ENCODE peak calls at places on chromosome 7, in ten cellular contexts. P is Daoy, A is GM10248, N is astrocyte of the hippocampus, B is non-pigmented ciliary epithelial cell, W is NCI-H2171 treated with DMSO at 0.1 percent for 48 hours, Z is GM13976, R is astrocyte, J is hippocampal formation, X is KBM-7. S is an unnamed sample.
A peak's percentile ranks its signal among the peaks of the same experiment; 100 is the strongest.

GRCh38 chr7:77830649-77831355 is 32.2 kb downstream of the PHTF2 start:
- DNase-seq in P (no peak), A (no peak), N (no peak), B (no peak), W (no peak), Z (no peak), R (no peak), J (no peak), X (no peak), S (no peak)

GRCh38 chr7:47202146-47202768 is 379.7 kb downstream of the TNS3 start:
- DNase-seq in P (no peak), A (no peak), N (peak; percentile 9), B (no peak), W (no peak), Z (no peak), R (no peak), J (no peak), X (no peak), S (no peak)

GRCh38 chr7:128022631-128023532 is 8.4 kb downstream of the LRRC4 start:
- DNase-seq in P (peak; percentile 77), A (no peak), N (peak; percentile 66), B (no peak), W (no peak), Z (no peak), R (peak; percentile 80), J (no peak), X (peak; percentile 57), S (no peak)

GRCh38 chr7:86469680-86470295 is 173.9 kb upstream of the GRM3 start:
- DNase-seq in P (peak; percentile 50), A (peak; percentile 43), N (peak; percentile 79), B (peak; percentile 14), W (peak; percentile 64), Z (peak; percentile 41), R (peak; percentile 49), J (peak; percentile 19), X (peak; percentile 73), S (peak; percentile 34)

GRCh38 chr7:52648903-52649302 is 386.5 kb upstream of the POM121L12 start:
- DNase-seq in P (no peak), A (no peak), N (peak; percentile 33), B (peak; percentile 32), W (no peak), Z (no peak), R (peak; percentile 79), J (no peak), X (no peak), S (peak; percentile 5)

GRCh38 chr7:20541615-20542349 is 73.7 kb upstream of the ABCB5 start:
- DNase-seq in P (no peak), A (no peak), N (no peak), B (no peak), W (peak; percentile 4), Z (no peak), R (no peak), J (no peak), X (peak; percentile 22), S (no peak)

GRCh38 chr7:2499719-2500430 is 19.7 kb upstream of the LFNG start:
- DNase-seq in P (no peak), A (no peak), N (no peak), B (no peak), W (no peak), Z (no peak), R (no peak), J (no peak), X (no peak), S (no peak)

GRCh38 chr7:95545007-95545615 is 51.2 kb downstream of the PDK4 start:
- DNase-seq in P (peak; percentile 36), A (no peak), N (peak; percentile 81), B (peak; percentile 26), W (no peak), Z (no peak), R (peak; percentile 47), J (peak; percentile 81), X (peak; percentile 7), S (peak; percentile 20)

GRCh38 chr7:70132802-70133201 is 534.5 kb downstream of the AUTS2 start:
- DNase-seq in P (peak; percentile 19), A (no peak), N (peak; percentile 11), B (no peak), W (peak; percentile 79), Z (no peak), R (peak; percentile 4), J (no peak), X (no peak), S (no peak)

GRCh38 chr7:92715963-92716362 is 120.4 kb downstream of the CDK6 start:
- DNase-seq in P (no peak), A (no peak), N (no peak), B (no peak), W (no peak), Z (no peak), R (no peak), J (no peak), X (no peak), S (no peak)

GRCh38 chr7:2661602-2662272 is 26.3 kb upstream of the AMZ1 start:
- DNase-seq in P (no peak), A (no peak), N (no peak), B (no peak), W (no peak), Z (no peak), R (no peak), J (no peak), X (no peak), S (no peak)

GRCh38 chr7:133705596-133705995 is 421.5 kb upstream of the LRGUK start:
- DNase-seq in P (peak; percentile 83), A (no peak), N (peak; percentile 44), B (peak; percentile 78), W (no peak), Z (no peak), R (peak; percentile 88), J (no peak), X (no peak), S (peak; percentile 63)

GRCh38 chr7:46725838-46726237 is 804.8 kb upstream of the IGFBP3 start:
- DNase-seq in P (no peak), A (no peak), N (peak; percentile 12), B (no peak), W (no peak), Z (no peak), R (no peak), J (no peak), X (no peak), S (peak; percentile 10)

GRCh38 chr7:125492521-125492920 is 562.9 kb upstream of the POT1 start:
- DNase-seq in P (no peak), A (no peak), N (no peak), B (no peak), W (no peak), Z (no peak), R (no peak), J (no peak), X (no peak), S (no peak)

GRCh38 chr7:141593134-141593533 is 41.9 kb downstream of the AGK start:
- DNase-seq in P (peak; percentile 37), A (no peak), N (peak; percentile 14), B (peak; percentile 91), W (peak; percentile 11), Z (no peak), R (peak; percentile 77), J (peak; percentile 24), X (no peak), S (no peak)

GRCh38 chr7:84200859-84201258 is 6.3 kb upstream of the SEMA3A start:
- DNase-seq in P (peak; percentile 23), A (no peak), N (peak; percentile 29), B (peak; percentile 55), W (peak; percentile 86), Z (no peak), R (peak; percentile 60), J (peak; percentile 8), X (no peak), S (no peak)

GRCh38 chr7:114865564-114865963 is 56.3 kb upstream of the MDFIC start:
- DNase-seq in P (peak; percentile 68), A (peak; percentile 41), N (peak; percentile 74), B (no peak), W (peak; percentile 20), Z (peak; percentile 19), R (peak; percentile 38), J (no peak), X (peak; percentile 68), S (no peak)

GRCh38 chr7:128919881-128920789 is 9.6 kb upstream of the KCP start:
- DNase-seq in P (peak; percentile 51), A (no peak), N (peak; percentile 26), B (no peak), W (no peak), Z (peak; percentile 9), R (no peak), J (no peak), X (peak; percentile 23), S (no peak)

GRCh38 chr7:158353606-158354570 is 233.7 kb downstream of the PTPRN2 start:
- DNase-seq in P (peak; percentile 45), A (no peak), N (peak; percentile 45), B (no peak), W (peak; percentile 60), Z (no peak), R (no peak), J (no peak), X (peak; percentile 62), S (no peak)

GRCh38 chr7:156947120-156947843 is 2.2 kb upstream of the NOM1 start:
- DNase-seq in P (no peak), A (no peak), N (no peak), B (no peak), W (no peak), Z (no peak), R (no peak), J (peak; percentile 14), X (no peak), S (no peak)

GRCh38 chr7:155533827-155534690 is 12.3 kb downstream of the CNPY1 start:
- DNase-seq in P (peak; percentile 78), A (peak; percentile 76), N (peak; percentile 49), B (no peak), W (peak; percentile 31), Z (peak; percentile 85), R (no peak), J (no peak), X (peak; percentile 37), S (no peak)

GRCh38 chr7:3453398-3453797 is 152.3 kb downstream of the SDK1 start:
- DNase-seq in P (no peak), A (no peak), N (no peak), B (no peak), W (no peak), Z (no peak), R (no peak), J (no peak), X (no peak), S (no peak)

GRCh38 chr7:17710312-17710711 is 230.0 kb downstream of the SNX13 start:
- DNase-seq in P (no peak), A (no peak), N (no peak), B (no peak), W (no peak), Z (no peak), R (no peak), J (no peak), X (no peak), S (no peak)

GRCh38 chr7:65983965-65984654 is 2.1 kb upstream of the GUSB start:
- DNase-seq in P (peak; percentile 44), A (no peak), N (peak; percentile 36), B (no peak), W (no peak), Z (no peak), R (no peak), J (no peak), X (no peak), S (no peak)

GRCh38 chr7:46205478-46205877 is 284.4 kb upstream of the IGFBP3 start:
- DNase-seq in P (no peak), A (no peak), N (no peak), B (no peak), W (no peak), Z (no peak), R (no peak), J (no peak), X (no peak), S (no peak)